ENCODE peak calls at places on chromosomes 6 and 20, in seven cellular contexts. H is stomach, J is brain microvascular endothelial cell, V is DND-41, K is aorta, W is SJSA1, A is Peyer's patch. S is an unnamed sample. For H3K36me3, the result is how much of the 10 kb centered on the place peaks cover.

GRCh38 chr20:15582146-15582776 is 991.0 kb downstream of the KIF16B start:
- DNase-seq in H (no peak), J (no peak), V (no peak), K (no peak), W (no peak), A (no peak), S (no peak)

GRCh38 chr6:56954389-56955170 is at the start of gene BEND6:
- DNase-seq in H (peak), J (peak), V (peak), K (peak), W (peak), A (no peak), S (peak)

GRCh38 chr20:20192366-20192765 is 140.0 kb downstream of the CFAP61 start:
- DNase-seq in H (no peak), J (no peak), V (no peak), K (no peak), W (no peak), A (no peak), S (no peak)

GRCh38 chr6:2877057-2877882 is 25.8 kb downstream of the SERPINB9 start:
- DNase-seq in H (no peak), J (peak), V (no peak), K (no peak), W (peak), A (no peak), S (peak)

GRCh38 chr20:20366551-20366895 is 1.4 kb upstream of the INSM1 start:
- DNase-seq in H (no peak), J (no peak), V (no peak), K (no peak), W (no peak), A (no peak), S (no peak)

GRCh38 chr6:80331522-80331921 is 225.1 kb downstream of the BCKDHB start:
- DNase-seq in H (no peak), J (no peak), V (no peak), K (no peak), W (no peak), A (no peak), S (no peak)

GRCh38 chr6:43076093-43076927 is at the start of gene PTK7:
- DNase-seq in H (peak), J (peak), V (peak), K (no peak), W (peak), A (no peak), S (peak)

GRCh38 chr6:125165256-125165655 is 11.7 kb downstream of the TPD52L1 start:
- DNase-seq in H (no peak), J (peak), V (no peak), K (no peak), W (no peak), A (no peak), S (no peak)

GRCh38 chr20:44776977-44777376 is 31.3 kb downstream of the KCNK15 start:
- DNase-seq in H (no peak), J (peak), V (peak), K (no peak), W (no peak), A (no peak), S (peak)

GRCh38 chr6:135517527-135517926 is 20.0 kb upstream of the AHI1 start:
- DNase-seq in H (no peak), J (no peak), V (no peak), K (no peak), W (no peak), A (no peak), S (no peak)

GRCh38 chr6:93550551-93551276 is 131.4 kb upstream of the EPHA7 start:
- DNase-seq in H (no peak), J (peak), V (no peak), K (no peak), W (no peak), A (no peak), S (no peak)

DNA sequence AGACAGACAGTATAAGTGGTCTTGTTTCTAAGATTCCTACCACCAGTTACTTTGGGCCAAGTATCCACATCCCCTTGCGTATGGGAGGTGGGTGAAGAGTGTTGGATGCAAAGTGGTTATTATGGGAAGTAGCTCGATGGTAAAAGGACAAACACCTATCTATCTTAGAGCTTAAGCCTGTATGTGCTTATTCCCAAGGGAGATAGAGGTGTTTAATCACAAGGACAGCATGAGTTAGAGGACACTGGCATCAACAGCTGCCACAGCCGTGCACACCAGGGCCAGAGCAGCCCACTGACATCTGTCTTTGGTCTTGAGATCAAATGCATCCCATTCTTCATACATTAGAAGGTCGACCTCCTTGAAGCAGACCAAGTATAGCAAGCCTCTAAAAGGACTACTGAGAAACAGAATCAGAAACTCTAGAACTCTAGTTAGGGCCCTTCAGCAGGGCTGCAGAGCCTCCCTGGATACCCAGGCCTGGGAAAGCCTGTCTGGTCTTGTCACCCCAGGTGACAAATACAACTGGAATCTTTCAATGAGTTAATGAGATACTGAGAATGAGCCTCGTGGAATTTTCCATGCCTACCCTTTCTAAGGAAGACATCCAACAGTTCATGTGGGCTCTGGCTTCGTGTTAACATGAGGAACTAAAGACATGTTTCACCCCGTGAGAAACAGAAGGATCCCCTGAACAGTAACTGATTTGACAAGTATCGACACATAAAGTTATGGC is 28.7 kb downstream of the TXNDC5 start:
- DNase-seq in H (no peak), J (no peak), V (no peak), K (no peak), W (no peak), A (no peak), S (no peak)
- H3K36me3 ChIP-seq in H (half or more), J (half or more), V (half or more), K (under half), W (half or more), A (half or more), S (under half)

GRCh38 chr20:219290-220115 is 7.6 kb upstream of the DEFB129 start:
- DNase-seq in H (no peak), J (peak), V (peak), K (no peak), W (no peak), A (no peak), S (peak)
- H3K27ac ChIP-seq in H (no peak), J (no peak), V (no peak), K (no peak), W (no peak), A (no peak), S (no peak)

GRCh38 chr20:63387917-63388316 is 26.8 kb upstream of the CHRNA4 start:
- DNase-seq in H (no peak), J (no peak), V (no peak), K (no peak), W (no peak), A (no peak), S (no peak)

GRCh38 chr20:63387393-63387792 is 26.2 kb upstream of the CHRNA4 start:
- DNase-seq in H (no peak), J (no peak), V (no peak), K (no peak), W (no peak), A (no peak), S (no peak)

GRCh38 chr20:63384336-63384735 is 23.2 kb upstream of the CHRNA4 start:
- DNase-seq in H (no peak), J (no peak), V (no peak), K (no peak), W (no peak), A (no peak), S (no peak)

GRCh38 chr20:63385819-63386218 is 24.7 kb upstream of the CHRNA4 start:
- DNase-seq in H (no peak), J (no peak), V (no peak), K (no peak), W (no peak), A (no peak), S (no peak)

DNA sequence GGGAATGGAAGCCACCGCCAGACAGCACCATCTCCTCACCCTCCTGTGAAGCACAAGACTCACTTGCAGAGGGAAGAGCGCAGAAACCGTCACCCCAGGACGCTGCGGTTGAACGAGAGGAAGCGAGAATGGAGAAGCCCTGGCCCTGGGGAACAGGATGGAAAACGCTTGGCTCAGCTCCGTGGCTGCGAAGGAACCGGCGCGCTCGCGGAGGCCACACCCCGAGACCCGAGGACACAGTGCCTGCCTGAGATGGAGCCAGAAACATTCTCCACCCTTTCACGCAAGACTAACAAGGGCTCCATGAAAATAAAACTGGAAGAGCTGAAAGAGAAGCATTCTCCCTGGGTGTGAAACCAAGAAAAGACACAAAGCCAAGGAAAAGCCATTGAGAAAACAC is 25.3 kb upstream of the CHRNA4 start:
- DNase-seq in H (no peak), J (no peak), V (no peak), K (no peak), W (no peak), A (no peak), S (no peak)
- H3K36me3 ChIP-seq in H (under half), J (under half), V (under half), K (under half), W (under half), A (under half), S (under half)

GRCh38 chr6:138030872-138031271 is 76.3 kb downstream of the PERP start:
- DNase-seq in H (no peak), J (no peak), V (no peak), K (no peak), W (no peak), A (no peak), S (no peak)
- H3K27ac ChIP-seq in H (no peak), J (no peak), V (no peak), K (no peak), W (no peak), A (no peak), S (no peak)

GRCh38 chr20:38146628-38147027 is 18.4 kb downstream of the TGM2 start:
- DNase-seq in H (no peak), J (no peak), V (no peak), K (no peak), W (no peak), A (no peak), S (no peak)

GRCh38 chr20:38147166-38147565 is 17.9 kb downstream of the TGM2 start:
- DNase-seq in H (no peak), J (no peak), V (no peak), K (peak), W (no peak), A (no peak), S (no peak)

GRCh38 chr20:38147751-38148150 is 17.3 kb downstream of the TGM2 start:
- DNase-seq in H (no peak), J (no peak), V (no peak), K (peak), W (no peak), A (no peak), S (no peak)

GRCh38 chr20:38149880-38150594 is 15.0 kb downstream of the TGM2 start:
- DNase-seq in H (no peak), J (no peak), V (no peak), K (peak), W (no peak), A (no peak), S (no peak)

DNA sequence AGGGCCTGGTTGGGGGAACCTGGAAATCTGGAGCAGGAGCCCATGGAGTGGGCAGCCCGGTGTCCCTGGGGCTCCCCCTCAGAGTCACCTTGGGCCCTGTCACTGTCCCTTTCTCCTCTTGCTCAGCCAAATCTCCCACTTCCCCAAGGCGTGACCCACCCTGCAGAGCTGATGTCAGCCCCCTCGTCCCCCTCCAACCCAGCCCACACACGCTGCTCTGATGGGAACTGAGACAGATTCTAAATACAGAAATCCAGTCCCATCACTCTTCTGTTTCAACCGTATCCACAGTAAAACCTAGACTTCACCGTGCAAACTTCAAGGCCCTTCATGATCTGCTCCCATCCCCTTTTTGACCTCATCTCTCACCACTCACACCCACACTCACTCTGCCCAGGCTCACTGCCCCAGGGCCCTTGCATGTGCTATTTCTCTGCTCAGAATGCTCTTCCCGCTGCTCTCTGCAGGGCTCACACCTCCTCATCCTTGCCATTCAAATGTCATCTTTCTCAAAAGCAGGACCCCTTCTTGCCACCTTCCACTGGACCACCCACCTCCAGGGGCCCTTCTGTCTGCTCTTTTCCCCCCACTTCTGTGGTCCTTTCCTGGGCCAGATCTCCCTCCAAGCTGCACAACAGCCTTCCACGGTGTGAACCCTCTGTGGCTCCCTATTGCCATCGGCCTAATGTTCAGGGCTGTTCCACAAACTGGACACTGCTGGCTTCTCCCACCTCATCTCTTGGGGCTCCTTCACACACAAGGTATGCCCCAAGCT is 16.6 kb downstream of the TGM2 start:
- DNase-seq in H (no peak), J (no peak), V (no peak), K (peak), W (no peak), A (no peak), S (no peak)
- H3K36me3 ChIP-seq in H (under half), J (half or more), V (under half), K (under half), W (under half), A (under half), S (under half)

GRCh38 chr20:1892122-1892385 is 3.2 kb upstream of the SIRPA start:
- DNase-seq in H (no peak), J (no peak), V (no peak), K (no peak), W (no peak), A (no peak), S (no peak)
- H3K27ac ChIP-seq in H (no peak), J (no peak), V (no peak), K (no peak), W (no peak), A (no peak), S (no peak)

GRCh38 chr20:41161886-41162285 is 24.5 kb downstream of the PLCG1 start:
- DNase-seq in H (no peak), J (no peak), V (no peak), K (peak), W (no peak), A (no peak), S (no peak)
- H3K36me3 ChIP-seq in H (half or more), J (half or more), V (half or more), K (under half), W (half or more), A (half or more), S (half or more)